ENCODE peak calls at places on chromosomes 7 and 10, in seven cellular contexts. E is upper lobe of right lung; I is hepatocyte; M is CD4-positive, alpha-beta T cell; W is H9; R is Calu3; P is fibroblast of villous mesenchyme. Y is an unnamed sample.

GRCh38 chr7:129258649-129259389 is 34.0 kb downstream of the AHCYL2 start:
- DNase-seq in P (no peak), R (no peak), M (no peak), W (peak; percentile 58), E (no peak), I (no peak), Y (no peak)

GRCh38 chr7:1885465-1886226 is 215.6 kb downstream of the ELFN1 start:
- DNase-seq in I (no peak), R (no peak), E (no peak), W (no peak), M (no peak), P (no peak), Y (peak; percentile 34)

GRCh38 chr10:73493781-73494180 is 2.0 kb downstream of the PPP3CB start:
- DNase-seq in I (no peak), P (peak; percentile 24), E (no peak), R (no peak), M (no peak), W (no peak), Y (no peak)

GRCh38 chr7:27994639-27995038 is 186.0 kb downstream of the JAZF1 start:
- DNase-seq in E (no peak), P (peak; percentile 53), W (no peak), I (no peak), R (peak; percentile 45), M (no peak), Y (no peak)

GRCh38 chr7:31550432-31550831 is 36.5 kb downstream of the ITPRID1 start:
- DNase-seq in I (no peak), R (peak; percentile 19), W (no peak), E (no peak), M (no peak), P (no peak), Y (no peak)

GRCh38 chr10:112791447-112791846 is 158.6 kb upstream of the TCF7L2 start:
- DNase-seq in E (no peak), M (no peak), W (no peak), R (no peak), I (no peak), P (no peak), Y (no peak)

GRCh38 chr10:114477285-114477684 is 73.0 kb upstream of the AFAP1L2 start:
- DNase-seq in R (no peak), M (no peak), P (peak; percentile 65), I (no peak), E (no peak), W (no peak), Y (no peak)

GRCh38 chr10:36534471-36535002 is 590.9 kb upstream of the ANKRD30A start:
- DNase-seq in W (no peak), R (no peak), E (no peak), I (peak; percentile 12), P (peak; percentile 82), M (no peak), Y (peak; percentile 48)

GRCh38 chr10:72814134-72814790 is 79.3 kb upstream of the OIT3 start:
- DNase-seq in P (no peak), M (no peak), I (no peak), R (no peak), W (no peak), E (no peak), Y (no peak)

GRCh38 chr10:32298066-32298812 is 48.7 kb downstream of the EPC1 start:
- DNase-seq in P (peak; percentile 88), M (no peak), E (no peak), R (no peak), W (no peak), I (no peak), Y (no peak)

GRCh38 chr10:13773496-13774170 is 186.9 kb downstream of the PRPF18 start:
- DNase-seq in R (no peak), W (no peak), I (no peak), E (no peak), P (no peak), M (no peak), Y (no peak)

GRCh38 chr7:94556028-94556427 is 46.4 kb downstream of the CASD1 start:
- DNase-seq in W (no peak), E (no peak), P (no peak), M (no peak), R (no peak), I (no peak), Y (no peak)

GRCh38 chr7:78139335-78139734 is 340.8 kb downstream of the PHTF2 start:
- DNase-seq in E (no peak), R (no peak), W (no peak), I (no peak), P (peak; percentile 55), M (no peak), Y (no peak)

GRCh38 chr7:121156825-121157224 is 168.3 kb downstream of the CPED1 start:
- DNase-seq in P (no peak), M (no peak), W (no peak), I (no peak), E (no peak), R (no peak), Y (no peak)

GRCh38 chr7:25926009-25926408 is 226.0 kb upstream of the NFE2L3 start:
- DNase-seq in M (no peak), R (peak; percentile 51), P (peak; percentile 18), E (no peak), W (no peak), I (no peak), Y (peak; percentile 55)

GRCh38 chr7:100687261-100687660 is 6.8 kb downstream of the GIGYF1 start:
- DNase-seq in W (no peak), P (no peak), M (no peak), I (no peak), E (no peak), R (no peak), Y (no peak)

DNA sequence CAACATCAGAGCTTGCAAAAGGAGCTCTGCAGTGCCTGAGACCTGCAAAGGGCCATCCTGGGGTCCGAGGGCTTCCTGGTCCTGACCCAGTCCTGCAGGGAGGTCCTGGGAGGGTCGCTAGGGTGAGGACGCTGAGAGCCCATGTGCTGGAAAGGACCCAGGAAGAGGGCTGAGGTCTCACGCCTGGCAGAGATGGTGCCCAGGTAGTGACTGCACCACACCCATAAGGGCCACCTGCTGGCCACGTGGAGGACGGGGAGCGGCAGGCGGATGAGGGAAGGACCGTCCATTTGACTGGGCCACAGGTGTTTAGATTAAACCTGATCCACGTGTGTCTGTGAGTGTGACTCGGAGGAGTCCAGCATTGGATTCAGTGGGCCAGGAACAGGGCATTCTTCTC is 392.8 kb downstream of the DNAJB6 start:
- DNase-seq in R (no peak), M (no peak), E (no peak), P (no peak), W (no peak), I (no peak), Y (no peak)
- TF ChIP-seq CTCF in R (no peak), M (no peak), E (no peak), P (no peak), W (no peak), I (no peak), Y (no peak)

GRCh38 chr7:4000139-4000538 is 682.0 kb upstream of the FOXK1 start:
- DNase-seq in R (no peak), I (no peak), M (no peak), P (no peak), W (peak; percentile 48), E (peak; percentile 39), Y (no peak)
- TF ChIP-seq CTCF in R (no peak), I (no peak), M (no peak), P (no peak), W (peak; percentile 24), E (no peak), Y (no peak)

DNA sequence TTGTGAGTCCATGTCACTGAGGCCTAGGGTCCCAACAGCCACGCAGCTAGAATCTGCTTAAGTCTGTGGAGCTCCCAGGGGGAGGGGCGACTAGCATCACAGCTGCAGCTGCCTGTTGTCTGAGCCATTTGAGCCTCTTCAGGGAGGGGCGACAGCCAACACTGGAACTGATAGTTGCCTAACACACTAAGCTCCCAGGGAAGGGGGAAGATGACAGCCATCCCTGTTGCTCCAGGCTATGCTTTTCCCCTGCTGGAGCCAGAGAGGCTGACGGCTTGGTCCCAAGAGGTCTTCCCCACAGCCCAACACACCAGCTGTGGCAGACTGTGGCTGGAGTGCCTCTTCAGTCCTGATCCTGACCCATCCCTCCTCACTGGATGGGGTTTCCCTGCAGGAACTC is 817.5 kb downstream of the NXPH1 start:
- DNase-seq in R (no peak), W (peak; percentile 32), P (no peak), I (no peak), M (no peak), E (no peak), Y (peak; percentile 38)
- TF ChIP-seq CTCF in R (no peak), W (no peak), P (no peak), I (no peak), M (no peak), E (no peak), Y (no peak)

DNA sequence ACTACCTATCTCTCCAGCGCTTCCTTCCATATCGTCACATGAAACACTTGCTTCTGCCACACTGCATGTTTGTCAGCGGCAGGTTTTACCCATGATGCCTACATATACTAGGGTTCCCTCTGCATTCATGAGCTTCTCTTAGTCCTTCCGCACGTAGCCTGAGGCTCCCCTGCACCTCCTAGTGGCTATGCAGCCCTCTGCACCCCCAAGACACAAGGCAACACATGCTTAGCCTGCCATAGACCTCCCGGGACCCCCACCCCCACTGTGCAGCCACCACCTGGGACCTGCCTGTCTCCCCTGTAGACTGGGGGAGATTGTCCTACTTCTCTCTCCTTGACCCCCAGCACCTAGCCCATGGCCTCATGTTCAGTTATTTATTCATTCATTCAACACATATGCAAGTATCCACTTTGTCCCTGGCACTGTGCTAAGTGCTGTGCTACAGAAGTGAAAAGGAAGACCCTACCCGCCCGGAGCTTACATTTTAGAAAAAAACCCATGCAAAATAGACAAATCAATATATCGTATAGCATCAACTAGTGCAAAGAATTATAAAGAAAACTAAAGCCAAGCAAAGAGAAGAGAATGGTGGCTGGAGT is 23.5 kb downstream of the TMEM273 start:
- DNase-seq in W (peak; percentile 80), E (no peak), R (peak; percentile 55), P (peak; percentile 43), I (peak; percentile 74), M (peak; percentile 30), Y (peak; percentile 69)
- TF ChIP-seq CTCF in W (peak; percentile 85), E (peak; percentile 68), R (peak; percentile 53), P (peak; percentile 74), I (peak; percentile 64), M (no peak), Y (peak; percentile 84)

Y was measured in CD14-positive monocyte.